ENCODE peak calls at places on chromosome 7, in five cellular contexts. One of them, this sample, is unnamed.

GRCh38 chr7:76047305-76047810 is 442 bp downstream of the STYXL1 start:
- DNase-seq in endothelial cell: no peak
- DNase-seq in mucosa of descending colon: peak; percentile 31
- DNase-seq in uterus: no peak
- DNase-seq in OCI-LY7: peak; percentile 42
- DNase-seq in this sample: peak; percentile 52

GRCh38 chr7:37488163-37488759 is 39.6 kb upstream of the ELMO1 start:
- DNase-seq in mucosa of descending colon: no peak
- DNase-seq in OCI-LY7: no peak
- DNase-seq in endothelial cell: no peak
- DNase-seq in uterus: no peak
- DNase-seq in this sample: no peak

GRCh38 chr7:102454423-102454822 is 10.2 kb downstream of the ALKBH4 start:
- DNase-seq in endothelial cell: no peak
- DNase-seq in mucosa of descending colon: no peak
- DNase-seq in uterus: no peak
- DNase-seq in OCI-LY7: no peak
- DNase-seq in this sample: peak; percentile 19

GRCh38 chr7:43244232-43244631 is 131.8 kb downstream of the HECW1 start:
- DNase-seq in OCI-LY7: no peak
- DNase-seq in uterus: no peak
- DNase-seq in endothelial cell: no peak
- DNase-seq in mucosa of descending colon: no peak
- DNase-seq in this sample: no peak

GRCh38 chr7:157475601-157476000 is 138.8 kb downstream of the DNAJB6 start:
- DNase-seq in OCI-LY7: no peak
- DNase-seq in endothelial cell: no peak
- DNase-seq in uterus: no peak
- DNase-seq in mucosa of descending colon: no peak
- DNase-seq in this sample: no peak

GRCh38 chr7:1936006-1936310 is 265.9 kb downstream of the ELFN1 start:
- DNase-seq in endothelial cell: no peak
- DNase-seq in mucosa of descending colon: no peak
- DNase-seq in uterus: no peak
- DNase-seq in OCI-LY7: no peak
- DNase-seq in this sample: no peak

GRCh38 chr7:12727455-12728191 is 40.2 kb downstream of the ARL4A start:
- DNase-seq in uterus: no peak
- DNase-seq in mucosa of descending colon: no peak
- DNase-seq in OCI-LY7: no peak
- DNase-seq in endothelial cell: no peak
- DNase-seq in this sample: no peak

GRCh38 chr7:129778770-129779601 is 167.5 kb downstream of the NRF1 start:
- DNase-seq in endothelial cell: no peak
- DNase-seq in uterus: no peak
- DNase-seq in mucosa of descending colon: no peak
- DNase-seq in OCI-LY7: no peak
- DNase-seq in this sample: peak; percentile 64

GRCh38 chr7:69190738-69191137 is 407.5 kb upstream of the AUTS2 start:
- DNase-seq in uterus: no peak
- DNase-seq in endothelial cell: no peak
- DNase-seq in OCI-LY7: no peak
- DNase-seq in mucosa of descending colon: no peak
- DNase-seq in this sample: no peak

GRCh38 chr7:5396542-5396941 is 27.1 kb downstream of the TNRC18 start:
- DNase-seq in mucosa of descending colon: peak; percentile 44
- DNase-seq in endothelial cell: no peak
- DNase-seq in OCI-LY7: peak; percentile 78
- DNase-seq in uterus: no peak
- DNase-seq in this sample: peak; percentile 83

GRCh38 chr7:121530251-121531174 is 134.4 kb upstream of the FAM3C start:
- DNase-seq in OCI-LY7: no peak
- DNase-seq in endothelial cell: no peak
- DNase-seq in uterus: no peak
- DNase-seq in mucosa of descending colon: peak; percentile 19
- DNase-seq in this sample: peak; percentile 61

GRCh38 chr7:155002411-155003214 is at the start of gene PAXIP1:
- DNase-seq in mucosa of descending colon: peak; percentile 40
- DNase-seq in OCI-LY7: peak; percentile 76
- DNase-seq in uterus: no peak
- DNase-seq in endothelial cell: peak; percentile 48
- DNase-seq in this sample: peak; percentile 89

GRCh38 chr7:128833939-128834310 is 3.7 kb downstream of the FLNC start:
- DNase-seq in OCI-LY7: no peak
- DNase-seq in endothelial cell: no peak
- DNase-seq in mucosa of descending colon: no peak
- DNase-seq in uterus: no peak
- DNase-seq in this sample: no peak

GRCh38 chr7:2066251-2066919 is 166.4 kb downstream of the MAD1L1 start:
- DNase-seq in uterus: no peak
- DNase-seq in OCI-LY7: peak; percentile 88
- DNase-seq in endothelial cell: no peak
- DNase-seq in mucosa of descending colon: no peak
- DNase-seq in this sample: no peak

GRCh38 chr7:17255930-17256329 is 42.5 kb upstream of the AHR start:
- DNase-seq in uterus: no peak
- DNase-seq in endothelial cell: no peak
- DNase-seq in OCI-LY7: no peak
- DNase-seq in mucosa of descending colon: no peak
- DNase-seq in this sample: no peak

GRCh38 chr7:156527458-156527890 is 113.1 kb upstream of the RNF32 start:
- DNase-seq in uterus: no peak
- DNase-seq in mucosa of descending colon: peak; percentile 77
- DNase-seq in endothelial cell: no peak
- DNase-seq in OCI-LY7: no peak
- DNase-seq in this sample: no peak

GRCh38 chr7:13904689-13905088 is 84.8 kb downstream of the ETV1 start:
- DNase-seq in mucosa of descending colon: no peak
- DNase-seq in endothelial cell: no peak
- DNase-seq in OCI-LY7: no peak
- DNase-seq in uterus: no peak
- DNase-seq in this sample: no peak

GRCh38 chr7:144818516-144818915 is 17.3 kb downstream of the TPK1 start:
- DNase-seq in uterus: no peak
- DNase-seq in mucosa of descending colon: no peak
- DNase-seq in OCI-LY7: peak; percentile 30
- DNase-seq in endothelial cell: no peak
- DNase-seq in this sample: no peak

GRCh38 chr7:1849351-1849951 is 179.4 kb downstream of the ELFN1 start:
- DNase-seq in mucosa of descending colon: no peak
- DNase-seq in endothelial cell: no peak
- DNase-seq in uterus: no peak
- DNase-seq in OCI-LY7: no peak
- DNase-seq in this sample: no peak

GRCh38 chr7:149637911-149638565 is 135.3 kb downstream of the ZNF467 start:
- DNase-seq in mucosa of descending colon: no peak
- DNase-seq in endothelial cell: no peak
- DNase-seq in uterus: no peak
- DNase-seq in OCI-LY7: no peak
- DNase-seq in this sample: no peak

GRCh38 chr7:41517771-41518170 is 185.1 kb downstream of the INHBA start:
- DNase-seq in endothelial cell: no peak
- DNase-seq in OCI-LY7: no peak
- DNase-seq in mucosa of descending colon: no peak
- DNase-seq in uterus: no peak
- DNase-seq in this sample: no peak

GRCh38 chr7:100975391-100975821 is 6.0 kb downstream of the MUC12 start:
- DNase-seq in endothelial cell: no peak
- DNase-seq in mucosa of descending colon: peak; percentile 77
- DNase-seq in uterus: no peak
- DNase-seq in OCI-LY7: no peak
- DNase-seq in this sample: no peak

GRCh38 chr7:149196705-149197171 is 1.4 kb downstream of the ZNF282 start:
- DNase-seq in mucosa of descending colon: peak; percentile 17
- DNase-seq in uterus: no peak
- DNase-seq in endothelial cell: no peak
- DNase-seq in OCI-LY7: peak; percentile 36
- DNase-seq in this sample: no peak

GRCh38 chr7:105352018-105352612 is 36.6 kb downstream of the SRPK2 start:
- DNase-seq in uterus: peak; percentile 76
- DNase-seq in endothelial cell: no peak
- DNase-seq in OCI-LY7: peak; percentile 72
- DNase-seq in mucosa of descending colon: peak; percentile 66
- DNase-seq in this sample: peak; percentile 60

DNA sequence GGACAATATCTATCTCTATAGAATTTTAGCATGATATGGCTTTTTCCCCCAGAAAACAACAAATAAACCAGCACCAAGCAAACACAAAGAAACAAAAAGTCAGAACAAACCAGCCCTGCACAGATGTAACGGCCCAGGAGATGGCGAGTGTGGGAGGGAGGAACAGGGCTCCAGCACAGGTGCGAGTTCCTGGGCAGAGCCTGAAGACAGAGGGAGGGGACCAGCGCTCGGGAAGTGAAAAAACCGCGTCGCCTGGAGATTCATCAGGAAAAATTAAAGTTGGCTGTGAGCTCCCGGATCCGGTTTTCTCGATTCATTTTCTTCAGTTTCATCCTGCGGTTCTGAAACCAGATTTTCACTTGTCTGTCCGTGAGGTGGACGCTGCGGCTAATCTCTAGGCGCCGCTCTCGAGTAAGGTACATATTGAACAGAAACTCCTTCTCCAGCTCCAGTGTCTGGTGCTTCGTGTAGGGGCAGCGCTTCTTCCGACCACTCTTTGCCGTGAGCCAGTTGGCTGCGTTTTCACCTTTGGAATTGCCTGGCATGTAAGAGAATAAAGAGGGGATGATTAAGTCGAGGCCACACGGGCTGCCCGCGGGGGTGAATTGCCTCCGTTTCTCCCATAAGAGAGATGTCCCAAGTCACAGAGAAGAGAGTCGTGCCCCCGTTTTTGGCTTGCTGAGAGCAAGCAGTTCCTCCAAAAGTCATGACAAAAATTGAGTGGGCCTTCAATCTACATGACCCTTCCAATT is 2.3 kb downstream of the HOXA10 start:
- DNase-seq in OCI-LY7: no peak
- DNase-seq in uterus: peak; percentile 27
- DNase-seq in mucosa of descending colon: no peak
- DNase-seq in endothelial cell: no peak
- DNase-seq in this sample: no peak
- TF ChIP-seq CTCF in OCI-LY7: no peak
- TF ChIP-seq CTCF in uterus: no peak
- TF ChIP-seq CTCF in mucosa of descending colon: no peak
- TF ChIP-seq CTCF in endothelial cell: no peak
- TF ChIP-seq CTCF in this sample: no peak

GRCh38 chr7:3272691-3273141 is 28.3 kb upstream of the SDK1 start:
- DNase-seq in OCI-LY7: no peak
- DNase-seq in uterus: no peak
- DNase-seq in endothelial cell: no peak
- DNase-seq in mucosa of descending colon: no peak
- DNase-seq in this sample: no peak
- TF ChIP-seq CTCF in OCI-LY7: no peak
- TF ChIP-seq CTCF in uterus: no peak
- TF ChIP-seq CTCF in endothelial cell: no peak
- TF ChIP-seq CTCF in mucosa of descending colon: no peak
- TF ChIP-seq CTCF in this sample: no peak

DNA sequence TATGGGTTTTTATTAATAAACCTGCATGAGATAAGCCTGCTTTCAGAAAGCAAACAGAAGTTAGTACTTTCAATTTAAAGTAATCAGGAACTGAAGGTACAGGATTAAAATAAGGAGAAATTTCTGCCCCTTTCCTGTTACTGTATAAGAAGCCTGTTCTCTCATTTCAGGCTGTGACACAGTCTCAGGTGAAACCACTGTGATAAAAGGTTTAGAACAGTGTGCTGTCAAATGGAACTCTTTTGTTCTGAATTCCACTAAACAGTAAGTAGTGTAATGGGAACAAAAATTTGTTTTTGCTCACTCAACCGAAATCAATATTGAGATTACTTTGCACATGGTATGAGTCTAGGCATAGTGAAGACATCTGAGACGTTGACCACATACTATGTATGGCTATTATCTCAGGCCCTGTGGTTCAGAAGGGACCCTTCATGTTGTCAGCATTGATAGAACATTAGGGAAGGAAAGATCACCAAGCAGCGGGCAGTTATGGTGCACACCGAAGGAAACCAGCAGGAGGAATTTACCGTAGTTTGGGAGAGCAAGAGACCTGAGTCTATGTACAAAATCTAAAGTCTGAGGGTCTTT is 14.9 kb downstream of the HEPACAM2 start:
- DNase-seq in OCI-LY7: no peak
- DNase-seq in endothelial cell: no peak
- DNase-seq in uterus: no peak
- DNase-seq in mucosa of descending colon: no peak
- DNase-seq in this sample: no peak
- TF ChIP-seq CTCF in OCI-LY7: no peak
- TF ChIP-seq CTCF in endothelial cell: no peak
- TF ChIP-seq CTCF in uterus: no peak
- TF ChIP-seq CTCF in mucosa of descending colon: no peak
- TF ChIP-seq CTCF in this sample: no peak

GRCh38 chr7:34931739-34932138 is 105.5 kb downstream of the DPY19L1 start:
- DNase-seq in endothelial cell: no peak
- DNase-seq in mucosa of descending colon: no peak
- DNase-seq in OCI-LY7: no peak
- DNase-seq in uterus: no peak
- DNase-seq in this sample: no peak

GRCh38 chr7:34928560-34928959 is 108.7 kb downstream of the DPY19L1 start:
- DNase-seq in mucosa of descending colon: no peak
- DNase-seq in endothelial cell: no peak
- DNase-seq in uterus: no peak
- DNase-seq in OCI-LY7: no peak
- DNase-seq in this sample: no peak

GRCh38 chr7:34928052-34928451 is 109.2 kb downstream of the DPY19L1 start:
- DNase-seq in mucosa of descending colon: peak; percentile 68
- DNase-seq in uterus: no peak
- DNase-seq in OCI-LY7: peak; percentile 59
- DNase-seq in endothelial cell: peak; percentile 83
- DNase-seq in this sample: no peak
- TF ChIP-seq CTCF in mucosa of descending colon: peak; percentile 22
- TF ChIP-seq CTCF in uterus: no peak
- TF ChIP-seq CTCF in OCI-LY7: peak; percentile 86
- TF ChIP-seq CTCF in endothelial cell: peak; percentile 83
- TF ChIP-seq CTCF in this sample: peak; percentile 43

GRCh38 chr7:55366461-55367138 is 1.5 kb downstream of the LANCL2 start:
- DNase-seq in uterus: no peak
- DNase-seq in endothelial cell: peak; percentile 22
- DNase-seq in mucosa of descending colon: peak; percentile 26
- DNase-seq in OCI-LY7: peak; percentile 57
- DNase-seq in this sample: no peak

GRCh38 chr7:55365103-55365679 is at the start of gene LANCL2:
- DNase-seq in uterus: no peak
- DNase-seq in endothelial cell: no peak
- DNase-seq in OCI-LY7: no peak
- DNase-seq in mucosa of descending colon: peak; percentile 67
- DNase-seq in this sample: no peak

GRCh38 chr7:55363386-55364170 is 1.6 kb upstream of the LANCL2 start:
- DNase-seq in OCI-LY7: no peak
- DNase-seq in mucosa of descending colon: no peak
- DNase-seq in endothelial cell: no peak
- DNase-seq in uterus: no peak
- DNase-seq in this sample: no peak

GRCh38 chr7:55367283-55367840 is 2.2 kb downstream of the LANCL2 start:
- DNase-seq in endothelial cell: no peak
- DNase-seq in OCI-LY7: no peak
- DNase-seq in mucosa of descending colon: no peak
- DNase-seq in uterus: no peak
- DNase-seq in this sample: no peak

GRCh38 chr7:55365680-55366460 is 733 bp downstream of the LANCL2 start:
- DNase-seq in OCI-LY7: peak; percentile 96
- DNase-seq in endothelial cell: peak; percentile 94
- DNase-seq in uterus: peak; percentile 94
- DNase-seq in mucosa of descending colon: peak; percentile 94
- DNase-seq in this sample: peak; percentile 95
- TF ChIP-seq CTCF in OCI-LY7: peak; percentile 36
- TF ChIP-seq CTCF in endothelial cell: no peak
- TF ChIP-seq CTCF in uterus: no peak
- TF ChIP-seq CTCF in mucosa of descending colon: peak; percentile 15
- TF ChIP-seq CTCF in this sample: peak; percentile 43

This sample was measured in GM13977.